ENCODE peak calls at places on chromosomes 11 and 22, in six cellular contexts. L is HS-27A; S is spleen; Z is NCI-H510A; P is stimulated activated CD4-positive, alpha-beta T cell treated with anti-CD3 and anti-CD28 coated beads, Interleukin-12 subunit alpha, Interleukin-12 subunit beta, amount 100 ng/mL, for 4 hours; V is CD4-positive, CD25-positive, alpha-beta regulatory T cell. W is an unnamed sample.

GRCh38 chr11:60563553-60564235 is 48.5 kb downstream of the MS4A13 start:
- DNase-seq in P (no peak), Z (no peak), V (no peak), L (no peak), S (no peak), W (no peak)

GRCh38 chr11:119608781-119609180 is 120.2 kb downstream of the NECTIN1 start:
- DNase-seq in V (no peak), S (no peak), Z (no peak), L (no peak), P (no peak), W (no peak)

GRCh38 chr11:18225906-18226305 is 10.7 kb downstream of the SAA4 start:
- DNase-seq in V (no peak), Z (no peak), L (no peak), P (no peak), S (no peak), W (no peak)

GRCh38 chr11:107176148-107177105 is 158.2 kb upstream of the GUCY1A2 start:
- DNase-seq in L (no peak), Z (no peak), P (no peak), V (no peak), S (peak), W (no peak)

GRCh38 chr22:23829845-23830372 is 8.9 kb downstream of the DERL3 start:
- DNase-seq in P (no peak), L (no peak), S (no peak), Z (no peak), V (no peak), W (no peak)

GRCh38 chr11:61963282-61964057 is 4.0 kb downstream of the FTH1 start:
- DNase-seq in V (peak), S (peak), L (no peak), P (no peak), Z (no peak), W (no peak)

GRCh38 chr11:14774738-14775137 is 117.3 kb downstream of the CYP2R1 start:
- DNase-seq in Z (no peak), S (no peak), P (no peak), L (no peak), V (no peak), W (no peak)

GRCh38 chr22:46349238-46349637 is 13.7 kb downstream of the TRMU start:
- DNase-seq in P (no peak), V (no peak), L (no peak), S (peak), Z (no peak), W (no peak)

GRCh38 chr22:42645341-42645937 is 3.8 kb downstream of the CYB5R3 start:
- DNase-seq in S (no peak), P (no peak), L (no peak), V (no peak), Z (no peak), W (no peak)

GRCh38 chr11:45457649-45458048 is 171.5 kb upstream of the SYT13 start:
- DNase-seq in V (no peak), S (peak), Z (no peak), L (peak), P (no peak), W (no peak)

GRCh38 chr11:130816941-130817607 is 99.2 kb downstream of the SNX19 start:
- DNase-seq in V (no peak), P (no peak), Z (no peak), S (no peak), L (no peak), W (no peak)

GRCh38 chr22:37063436-37064420 is 12.2 kb downstream of the KCTD17 start:
- DNase-seq in V (no peak), L (no peak), P (no peak), S (no peak), Z (peak), W (no peak)

GRCh38 chr11:134951305-134951700 is 539.3 kb upstream of the B3GAT1 start:
- DNase-seq in P (no peak), L (no peak), V (no peak), S (no peak), Z (no peak), W (peak)

GRCh38 chr11:36449566-36450390 is 60.3 kb downstream of the TRAF6 start:
- DNase-seq in P (no peak), Z (no peak), S (no peak), V (no peak), L (no peak), W (no peak)

GRCh38 chr11:134822930-134823329 is 410.9 kb upstream of the B3GAT1 start:
- DNase-seq in V (no peak), S (no peak), Z (no peak), L (no peak), P (no peak), W (no peak)